ENCODE peak calls at places on chromosomes 12 and 14, in six cellular contexts. G, W, O, H, K and M are unnamed samples.

GRCh38 chr14:99516156-99517045 is 35.2 kb downstream of the CCNK start:
- DNase-seq in O (no peak), H (peak; percentile 2), W (no peak), K (peak; percentile 46), G (no peak), M (no peak)

GRCh38 chr12:5499566-5500325 is 67.8 kb downstream of the NTF3 start:
- DNase-seq in H (no peak), G (no peak), K (no peak), W (no peak), O (no peak), M (no peak)

GRCh38 chr12:52052471-52053186 is 1.4 kb downstream of the NR4A1 start:
- DNase-seq in W (no peak), G (no peak), H (no peak), K (no peak), O (no peak), M (peak; percentile 50)

GRCh38 chr12:92064420-92064819 is 81.2 kb downstream of the BTG1 start:
- DNase-seq in G (no peak), H (no peak), O (no peak), K (no peak), W (no peak), M (no peak)

GRCh38 chr14:65261946-65262345 is 150.6 kb upstream of the FUT8 start:
- DNase-seq in H (no peak), K (no peak), O (no peak), W (no peak), G (no peak), M (no peak)

GRCh38 chr12:42426733-42427132 is 100.8 kb downstream of the PPHLN1 start:
- DNase-seq in H (no peak), W (peak; percentile 21), G (peak; percentile 10), K (no peak), O (peak; percentile 33), M (no peak)

GRCh38 chr12:131896080-131896810 is 1.8 kb downstream of the ULK1 start:
- DNase-seq in H (peak; percentile 57), W (peak; percentile 95), G (no peak), K (peak; percentile 92), O (peak; percentile 50), M (peak; percentile 93)

GRCh38 chr12:108358580-108358965 is 19.5 kb upstream of the CMKLR1 start:
- DNase-seq in G (no peak), O (no peak), K (no peak), W (no peak), H (no peak), M (no peak)

GRCh38 chr14:69614592-69614991 is 3.2 kb downstream of the SUSD6 start:
- DNase-seq in W (no peak), O (no peak), K (no peak), G (peak; percentile 93), H (no peak), M (peak; percentile 82)

GRCh38 chr12:110245278-110245868 is 35.7 kb upstream of the ATP2A2 start:
- DNase-seq in H (peak; percentile 32), K (no peak), G (peak; percentile 13), W (no peak), O (no peak), M (peak; percentile 37)

GRCh38 chr14:35400707-35401421 is 3.7 kb downstream of the NFKBIA start:
- DNase-seq in W (no peak), G (peak; percentile 42), K (no peak), O (no peak), H (peak; percentile 23), M (no peak)

GRCh38 chr12:81078469-81079196 is 754 bp downstream of the ACSS3 start:
- DNase-seq in K (no peak), W (no peak), H (no peak), G (no peak), O (no peak), M (no peak)

GRCh38 chr14:100106260-100106659 is 41.0 kb downstream of the EVL start:
- DNase-seq in G (peak; percentile 73), W (no peak), O (no peak), K (peak; percentile 38), H (peak; percentile 37), M (no peak)

GRCh38 chr12:108854453-108855283 is 2.7 kb downstream of the SSH1 start:
- DNase-seq in W (peak; percentile 75), G (no peak), O (no peak), K (no peak), H (no peak), M (no peak)

GRCh38 chr14:65846469-65846868 is 433.9 kb downstream of the FUT8 start:
- DNase-seq in O (no peak), W (no peak), K (no peak), G (peak; percentile 13), H (no peak), M (no peak)

GRCh38 chr12:27818421-27818918 is 38.4 kb upstream of the MANSC4 start:
- DNase-seq in K (no peak), O (no peak), G (no peak), H (no peak), W (no peak), M (no peak)

GRCh38 chr12:94098466-94098865 is 49.9 kb upstream of the PLXNC1 start:
- DNase-seq in K (no peak), H (no peak), W (no peak), G (no peak), O (no peak), M (no peak)

GRCh38 chr14:69268763-69269162 is 8.8 kb downstream of the GALNT16 start:
- DNase-seq in W (no peak), O (no peak), H (no peak), G (no peak), K (no peak), M (peak; percentile 17)

GRCh38 chr14:33587761-33588160 is 363.1 kb downstream of the EGLN3 start:
- DNase-seq in K (no peak), H (no peak), G (no peak), O (no peak), W (no peak), M (no peak)

GRCh38 chr14:22556021-22556989 is 32.7 kb downstream of the DAD1 start:
- DNase-seq in H (peak; percentile 98), W (no peak), K (no peak), O (no peak), G (peak; percentile 87), M (peak; percentile 95)

GRCh38 chr12:6869049-6870021 is 2.0 kb downstream of the TPI1 start:
- DNase-seq in W (peak; percentile 82), O (no peak), H (peak; percentile 88), K (peak; percentile 83), G (peak; percentile 64), M (peak; percentile 88)

GRCh38 chr12:125650587-125650986 is 585.4 kb downstream of the AACS start:
- DNase-seq in G (no peak), H (no peak), W (no peak), K (no peak), O (no peak), M (no peak)

GRCh38 chr14:35050652-35051051 is 4.6 kb downstream of the FAM177A1 start:
- DNase-seq in K (no peak), O (no peak), W (peak; percentile 37), G (no peak), H (no peak), M (no peak)

GRCh38 chr12:52168019-52168717 is 23.6 kb downstream of the KRT80 start:
- DNase-seq in K (no peak), H (no peak), O (no peak), W (peak; percentile 57), G (no peak), M (no peak)

GRCh38 chr14:92452471-92452870 is 61.1 kb upstream of the RIN3 start:
- DNase-seq in W (no peak), H (no peak), O (no peak), G (no peak), K (no peak), M (no peak)

GRCh38 chr14:74941676-74942097 is 13.7 kb downstream of the PGF start:
- DNase-seq in O (no peak), K (no peak), G (peak; percentile 66), H (peak; percentile 42), W (no peak), M (no peak)

GRCh38 chr12:111687255-111687654 is 1.4 kb downstream of the ACAD10 start:
- DNase-seq in K (no peak), O (no peak), G (no peak), H (no peak), W (peak; percentile 27), M (peak; percentile 13)

GRCh38 chr12:115880238-115880637 is 397.3 kb downstream of the MED13L start:
- DNase-seq in K (no peak), O (no peak), W (no peak), G (no peak), H (no peak), M (no peak)

GRCh38 chr14:69518341-69519101 is 34.0 kb downstream of the PLEKHD1 start:
- DNase-seq in G (no peak), K (no peak), O (no peak), H (no peak), W (no peak), M (no peak)